ENCODE peak calls at places on chromosome 17, in nine cellular contexts. One of them, this sample, is unnamed.

GRCh38 chr17:56914641-56915263 is 903 bp upstream of the TRIM25 start:
- DNase-seq in mammary epithelial cell: no peak
- DNase-seq in fibroblast of pulmonary artery: peak; percentile 13
- DNase-seq in left ventricle myocardium inferior: no peak
- DNase-seq in thoracic aorta: no peak
- DNase-seq in AG10803: no peak
- DNase-seq in aorta: no peak
- DNase-seq in WERI-Rb-1: no peak
- DNase-seq in mucosa of descending colon: peak; percentile 46
- DNase-seq in this sample: no peak

GRCh38 chr17:65561394-65562205 is at the start of gene AXIN2:
- DNase-seq in mammary epithelial cell: peak; percentile 80
- DNase-seq in fibroblast of pulmonary artery: peak; percentile 93
- DNase-seq in left ventricle myocardium inferior: peak; percentile 93
- DNase-seq in thoracic aorta: peak; percentile 66
- DNase-seq in AG10803: peak; percentile 90
- DNase-seq in aorta: peak; percentile 94
- DNase-seq in WERI-Rb-1: peak; percentile 95
- DNase-seq in mucosa of descending colon: peak; percentile 93
- DNase-seq in this sample: peak; percentile 85

GRCh38 chr17:57438031-57438731 is 181.9 kb downstream of the MSI2 start:
- DNase-seq in mammary epithelial cell: no peak
- DNase-seq in fibroblast of pulmonary artery: no peak
- DNase-seq in left ventricle myocardium inferior: no peak
- DNase-seq in thoracic aorta: no peak
- DNase-seq in AG10803: no peak
- DNase-seq in aorta: no peak
- DNase-seq in WERI-Rb-1: no peak
- DNase-seq in mucosa of descending colon: no peak
- DNase-seq in this sample: peak; percentile 79

GRCh38 chr17:38333635-38334295 is 10.0 kb downstream of the GPR179 start:
- DNase-seq in mammary epithelial cell: no peak
- DNase-seq in fibroblast of pulmonary artery: peak; percentile 32
- DNase-seq in left ventricle myocardium inferior: no peak
- DNase-seq in thoracic aorta: no peak
- DNase-seq in AG10803: no peak
- DNase-seq in aorta: no peak
- DNase-seq in WERI-Rb-1: peak; percentile 82
- DNase-seq in mucosa of descending colon: peak; percentile 43
- DNase-seq in this sample: no peak

GRCh38 chr17:78924481-78925151 is 571 bp downstream of the TIMP2 start:
- DNase-seq in mammary epithelial cell: no peak
- DNase-seq in fibroblast of pulmonary artery: no peak
- DNase-seq in left ventricle myocardium inferior: no peak
- DNase-seq in thoracic aorta: no peak
- DNase-seq in AG10803: peak; percentile 59
- DNase-seq in aorta: peak; percentile 72
- DNase-seq in WERI-Rb-1: no peak
- DNase-seq in mucosa of descending colon: no peak
- DNase-seq in this sample: no peak

GRCh38 chr17:74514632-74515035 is 16.6 kb downstream of the CD300LB start:
- DNase-seq in mammary epithelial cell: no peak
- DNase-seq in fibroblast of pulmonary artery: no peak
- DNase-seq in left ventricle myocardium inferior: no peak
- DNase-seq in thoracic aorta: no peak
- DNase-seq in AG10803: no peak
- DNase-seq in aorta: no peak
- DNase-seq in WERI-Rb-1: no peak
- DNase-seq in mucosa of descending colon: no peak
- DNase-seq in this sample: no peak

GRCh38 chr17:82734987-82735866 is at the start of gene FN3K:
- DNase-seq in mammary epithelial cell: peak; percentile 29
- DNase-seq in fibroblast of pulmonary artery: peak; percentile 80
- DNase-seq in left ventricle myocardium inferior: peak; percentile 73
- DNase-seq in thoracic aorta: no peak
- DNase-seq in AG10803: peak; percentile 42
- DNase-seq in aorta: peak; percentile 77
- DNase-seq in WERI-Rb-1: peak; percentile 78
- DNase-seq in mucosa of descending colon: peak; percentile 71
- DNase-seq in this sample: no peak

GRCh38 chr17:1830288-1830687 is 483 bp downstream of the RPA1 start:
- DNase-seq in mammary epithelial cell: peak; percentile 47
- DNase-seq in fibroblast of pulmonary artery: no peak
- DNase-seq in left ventricle myocardium inferior: no peak
- DNase-seq in thoracic aorta: no peak
- DNase-seq in AG10803: no peak
- DNase-seq in aorta: no peak
- DNase-seq in WERI-Rb-1: no peak
- DNase-seq in mucosa of descending colon: peak; percentile 10
- DNase-seq in this sample: peak; percentile 69

GRCh38 chr17:67377727-67378443 is 804 bp downstream of the PITPNC1 start:
- DNase-seq in mammary epithelial cell: peak; percentile 32
- DNase-seq in fibroblast of pulmonary artery: peak; percentile 56
- DNase-seq in left ventricle myocardium inferior: peak; percentile 60
- DNase-seq in thoracic aorta: no peak
- DNase-seq in AG10803: peak; percentile 50
- DNase-seq in aorta: peak; percentile 73
- DNase-seq in WERI-Rb-1: peak; percentile 54
- DNase-seq in mucosa of descending colon: peak; percentile 48
- DNase-seq in this sample: peak; percentile 26

GRCh38 chr17:36849871-36850348 is 87.4 kb upstream of the LHX1 start:
- DNase-seq in mammary epithelial cell: peak; percentile 58
- DNase-seq in fibroblast of pulmonary artery: peak; percentile 84
- DNase-seq in left ventricle myocardium inferior: no peak
- DNase-seq in thoracic aorta: no peak
- DNase-seq in AG10803: peak; percentile 52
- DNase-seq in aorta: no peak
- DNase-seq in WERI-Rb-1: peak; percentile 42
- DNase-seq in mucosa of descending colon: no peak
- DNase-seq in this sample: no peak
- H3K4me3 ChIP-seq in mammary epithelial cell: no peak overlapping the region
- H3K4me3 ChIP-seq in fibroblast of pulmonary artery: no peak overlapping the region
- H3K4me3 ChIP-seq in left ventricle myocardium inferior: no peak overlapping the region
- H3K4me3 ChIP-seq in thoracic aorta: no peak overlapping the region
- H3K4me3 ChIP-seq in AG10803: no peak overlapping the region
- H3K4me3 ChIP-seq in aorta: no peak overlapping the region
- H3K4me3 ChIP-seq in WERI-Rb-1: no peak overlapping the region
- H3K4me3 ChIP-seq in mucosa of descending colon: no peak overlapping the region
- H3K4me3 ChIP-seq in this sample: no peak overlapping the region

GRCh38 chr17:18246109-18246725 is 12.3 kb downstream of the FLII start:
- DNase-seq in mammary epithelial cell: no peak
- DNase-seq in fibroblast of pulmonary artery: no peak
- DNase-seq in left ventricle myocardium inferior: no peak
- DNase-seq in thoracic aorta: no peak
- DNase-seq in AG10803: no peak
- DNase-seq in aorta: no peak
- DNase-seq in WERI-Rb-1: no peak
- DNase-seq in mucosa of descending colon: no peak
- DNase-seq in this sample: no peak
- H3K4me3 ChIP-seq in mammary epithelial cell: no peak overlapping the region
- H3K4me3 ChIP-seq in fibroblast of pulmonary artery: no peak overlapping the region
- H3K4me3 ChIP-seq in left ventricle myocardium inferior: no peak overlapping the region
- H3K4me3 ChIP-seq in thoracic aorta: no peak overlapping the region
- H3K4me3 ChIP-seq in AG10803: no peak overlapping the region
- H3K4me3 ChIP-seq in aorta: no peak overlapping the region
- H3K4me3 ChIP-seq in WERI-Rb-1: no peak overlapping the region
- H3K4me3 ChIP-seq in mucosa of descending colon: no peak overlapping the region
- H3K4me3 ChIP-seq in this sample: no peak overlapping the region

DNA sequence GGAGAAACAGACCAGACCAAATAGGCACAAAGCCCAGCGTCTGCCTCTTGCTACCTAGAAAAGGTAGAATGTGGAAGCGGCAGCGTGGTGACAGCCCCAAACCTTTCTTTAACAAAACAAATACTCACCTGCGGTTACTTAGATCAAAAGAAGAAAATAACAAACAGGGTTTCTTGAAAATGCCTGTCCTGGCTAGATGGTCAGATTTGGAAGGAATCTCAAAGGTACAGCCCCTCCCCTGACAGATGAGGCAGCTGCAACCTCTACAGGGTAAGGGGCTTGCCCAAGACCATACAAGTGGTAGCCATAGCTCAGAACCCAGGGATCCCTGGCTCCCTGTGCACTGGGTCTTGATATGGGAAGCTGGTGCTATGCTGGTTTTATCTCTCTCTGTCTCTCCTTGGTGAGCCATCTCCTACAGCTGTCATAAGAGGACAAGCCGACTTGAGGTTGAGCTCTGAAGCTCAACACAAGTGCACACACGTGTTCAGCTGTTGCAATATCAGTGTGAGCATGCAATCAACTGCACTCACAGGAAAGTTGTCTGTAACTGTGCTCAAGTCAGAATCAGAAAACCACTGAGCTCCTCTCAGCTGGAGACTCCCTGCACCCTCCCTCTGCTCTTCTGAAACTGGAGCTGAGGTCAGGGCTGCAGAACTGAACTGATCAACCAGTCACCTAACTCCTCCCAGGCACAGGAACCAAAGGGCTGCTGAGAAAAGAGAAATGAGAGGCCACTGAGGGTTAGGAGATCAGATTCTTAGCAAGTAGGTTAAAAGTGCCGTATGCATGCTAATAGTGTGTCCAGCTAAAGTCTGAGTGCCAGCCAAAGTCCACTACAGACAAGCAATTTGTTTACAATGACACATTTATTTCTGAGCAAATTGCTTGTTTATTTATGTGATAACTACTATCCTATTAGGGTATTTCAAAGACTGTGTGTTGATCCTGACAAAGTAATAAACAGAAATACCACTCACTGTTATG is 6.1 kb upstream of the RNF157 start:
- DNase-seq in mammary epithelial cell: no peak
- DNase-seq in fibroblast of pulmonary artery: no peak
- DNase-seq in left ventricle myocardium inferior: no peak
- DNase-seq in thoracic aorta: no peak
- DNase-seq in AG10803: peak; percentile 69
- DNase-seq in aorta: no peak
- DNase-seq in WERI-Rb-1: no peak
- DNase-seq in mucosa of descending colon: peak; percentile 57
- DNase-seq in this sample: peak; percentile 67
- H3K4me3 ChIP-seq in mammary epithelial cell: no peak overlapping the region
- H3K4me3 ChIP-seq in fibroblast of pulmonary artery: no peak overlapping the region
- H3K4me3 ChIP-seq in left ventricle myocardium inferior: no peak overlapping the region
- H3K4me3 ChIP-seq in thoracic aorta: no peak overlapping the region
- H3K4me3 ChIP-seq in AG10803: no peak overlapping the region
- H3K4me3 ChIP-seq in aorta: no peak overlapping the region
- H3K4me3 ChIP-seq in WERI-Rb-1: no peak overlapping the region
- H3K4me3 ChIP-seq in mucosa of descending colon: no peak overlapping the region
- H3K4me3 ChIP-seq in this sample: no peak overlapping the region

DNA sequence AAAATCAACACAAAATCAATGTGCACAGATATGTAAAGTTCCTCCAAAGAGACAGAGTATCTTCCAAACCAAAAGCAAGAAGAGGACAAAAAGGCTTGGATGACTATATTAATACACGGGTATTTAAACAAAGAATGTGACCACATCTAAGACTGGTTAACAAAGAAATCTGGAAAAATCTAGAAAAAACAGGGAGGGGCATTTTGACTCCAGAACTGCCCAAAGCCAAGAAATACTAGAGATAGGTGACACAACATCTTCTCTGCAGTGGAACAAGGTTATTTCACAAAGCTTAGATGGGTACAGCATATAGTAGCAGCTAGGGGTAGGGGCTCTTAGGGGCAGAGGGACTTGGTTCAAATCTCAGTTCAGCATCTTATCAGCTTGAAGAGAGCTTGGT is 10.3 kb downstream of the RFFL start:
- DNase-seq in mammary epithelial cell: no peak
- DNase-seq in fibroblast of pulmonary artery: no peak
- DNase-seq in left ventricle myocardium inferior: no peak
- DNase-seq in thoracic aorta: no peak
- DNase-seq in AG10803: no peak
- DNase-seq in aorta: no peak
- DNase-seq in WERI-Rb-1: no peak
- DNase-seq in mucosa of descending colon: no peak
- DNase-seq in this sample: no peak
- H3K4me3 ChIP-seq in mammary epithelial cell: no peak overlapping the region
- H3K4me3 ChIP-seq in fibroblast of pulmonary artery: no peak overlapping the region
- H3K4me3 ChIP-seq in left ventricle myocardium inferior: no peak overlapping the region
- H3K4me3 ChIP-seq in thoracic aorta: no peak overlapping the region
- H3K4me3 ChIP-seq in AG10803: no peak overlapping the region
- H3K4me3 ChIP-seq in aorta: no peak overlapping the region
- H3K4me3 ChIP-seq in WERI-Rb-1: no peak overlapping the region
- H3K4me3 ChIP-seq in mucosa of descending colon: no peak overlapping the region
- H3K4me3 ChIP-seq in this sample: no peak overlapping the region

DNA sequence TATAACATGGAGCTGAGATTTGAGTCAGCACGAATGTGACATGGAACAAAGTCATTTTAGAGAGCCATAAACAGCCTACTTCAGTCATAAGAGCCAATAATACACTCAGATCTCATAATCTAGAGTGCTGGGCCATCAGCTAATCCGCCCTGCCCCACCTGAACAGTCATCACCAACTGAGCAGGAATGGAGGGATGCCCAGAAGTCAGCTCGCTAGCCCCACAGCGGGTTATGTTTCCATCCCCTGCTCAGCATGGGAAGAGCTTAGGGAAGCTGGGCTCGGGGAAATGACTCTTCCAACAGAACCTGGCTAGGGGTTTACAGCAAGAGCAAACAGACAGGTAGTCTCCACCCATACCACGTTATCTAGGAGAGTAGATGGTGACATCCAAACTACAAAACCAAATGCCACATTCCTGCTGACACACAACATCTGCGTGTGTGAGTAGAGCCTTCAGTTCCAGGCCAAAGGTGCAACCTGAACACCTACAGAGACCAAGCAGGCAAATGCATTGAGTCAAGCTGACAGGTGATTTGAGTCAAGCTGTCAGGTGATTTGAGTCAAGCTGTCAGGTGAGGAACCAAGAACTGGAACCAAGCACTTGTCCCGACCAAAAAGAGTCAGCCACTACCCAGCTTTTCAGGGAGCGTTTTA is 2.0 kb downstream of the TMEM11 start:
- DNase-seq in mammary epithelial cell: no peak
- DNase-seq in fibroblast of pulmonary artery: no peak
- DNase-seq in left ventricle myocardium inferior: no peak
- DNase-seq in thoracic aorta: no peak
- DNase-seq in AG10803: no peak
- DNase-seq in aorta: no peak
- DNase-seq in WERI-Rb-1: peak; percentile 27
- DNase-seq in mucosa of descending colon: peak; percentile 60
- DNase-seq in this sample: no peak
- H3K4me3 ChIP-seq in mammary epithelial cell: no peak overlapping the region
- H3K4me3 ChIP-seq in fibroblast of pulmonary artery: no peak overlapping the region
- H3K4me3 ChIP-seq in left ventricle myocardium inferior: peak overlapping the region; percentile 99
- H3K4me3 ChIP-seq in thoracic aorta: no peak overlapping the region
- H3K4me3 ChIP-seq in AG10803: peak overlapping the region; percentile 92
- H3K4me3 ChIP-seq in aorta: no peak overlapping the region
- H3K4me3 ChIP-seq in WERI-Rb-1: no peak overlapping the region
- H3K4me3 ChIP-seq in mucosa of descending colon: no peak overlapping the region
- H3K4me3 ChIP-seq in this sample: no peak overlapping the region

GRCh38 chr17:61451538-61452300 is 503 bp upstream of the TBX4 start:
- DNase-seq in mammary epithelial cell: no peak
- DNase-seq in fibroblast of pulmonary artery: no peak
- DNase-seq in left ventricle myocardium inferior: no peak
- DNase-seq in thoracic aorta: no peak
- DNase-seq in AG10803: no peak
- DNase-seq in aorta: no peak
- DNase-seq in WERI-Rb-1: no peak
- DNase-seq in mucosa of descending colon: no peak
- DNase-seq in this sample: no peak
- H3K4me3 ChIP-seq in mammary epithelial cell: no peak overlapping the region
- H3K4me3 ChIP-seq in fibroblast of pulmonary artery: no peak overlapping the region
- H3K4me3 ChIP-seq in left ventricle myocardium inferior: peak overlapping the region; percentile 59
- H3K4me3 ChIP-seq in thoracic aorta: peak overlapping the region; percentile 68
- H3K4me3 ChIP-seq in AG10803: no peak overlapping the region
- H3K4me3 ChIP-seq in aorta: peak overlapping the region; percentile 33
- H3K4me3 ChIP-seq in WERI-Rb-1: no peak overlapping the region
- H3K4me3 ChIP-seq in mucosa of descending colon: no peak overlapping the region
- H3K4me3 ChIP-seq in this sample: no peak overlapping the region